ENCODE peak calls at places on chromosomes 5 and 9, in seven cellular contexts. One of them, this sample, is unnamed.
A peak's percentile ranks its signal among the peaks of the same experiment; 100 is the strongest.

GRCh38 chr9:133990366-133991210 is 1.5 kb downstream of the VAV2 start:
- DNase-seq in PC-9: peak; percentile 71
- DNase-seq in adrenal gland: peak; percentile 85
- DNase-seq in lung: peak; percentile 42
- DNase-seq in CD8-positive, alpha-beta T cell: no peak
- DNase-seq in stomach: peak; percentile 62
- DNase-seq in mammary epithelial cell: peak; percentile 68
- DNase-seq in this sample: peak; percentile 84

GRCh38 chr5:44275908-44276307 is 113.3 kb downstream of the FGF10 start:
- DNase-seq in PC-9: no peak
- DNase-seq in stomach: no peak
- DNase-seq in adrenal gland: no peak
- DNase-seq in CD8-positive, alpha-beta T cell: no peak
- DNase-seq in lung: no peak
- DNase-seq in mammary epithelial cell: no peak
- DNase-seq in this sample: no peak

GRCh38 chr5:38104497-38105230 is 153.7 kb upstream of the EGFLAM start:
- DNase-seq in adrenal gland: peak; percentile 22
- DNase-seq in lung: no peak
- DNase-seq in stomach: no peak
- DNase-seq in mammary epithelial cell: no peak
- DNase-seq in PC-9: no peak
- DNase-seq in CD8-positive, alpha-beta T cell: no peak
- DNase-seq in this sample: no peak

GRCh38 chr9:127910613-127911205 is 6.1 kb downstream of the ST6GALNAC4 start:
- DNase-seq in PC-9: no peak
- DNase-seq in adrenal gland: no peak
- DNase-seq in stomach: no peak
- DNase-seq in CD8-positive, alpha-beta T cell: no peak
- DNase-seq in mammary epithelial cell: no peak
- DNase-seq in lung: no peak
- DNase-seq in this sample: no peak

GRCh38 chr5:81783401-81783800 is 32.5 kb upstream of the SSBP2 start:
- DNase-seq in mammary epithelial cell: no peak
- DNase-seq in CD8-positive, alpha-beta T cell: no peak
- DNase-seq in lung: no peak
- DNase-seq in stomach: no peak
- DNase-seq in adrenal gland: no peak
- DNase-seq in PC-9: no peak
- DNase-seq in this sample: no peak

GRCh38 chr5:164868761-164869160 is 1363.3 kb downstream of the MAT2B start:
- DNase-seq in CD8-positive, alpha-beta T cell: no peak
- DNase-seq in mammary epithelial cell: no peak
- DNase-seq in lung: no peak
- DNase-seq in adrenal gland: no peak
- DNase-seq in PC-9: no peak
- DNase-seq in stomach: no peak
- DNase-seq in this sample: no peak

GRCh38 chr5:81848368-81848767 is 97.5 kb upstream of the SSBP2 start:
- DNase-seq in adrenal gland: peak; percentile 13
- DNase-seq in stomach: no peak
- DNase-seq in mammary epithelial cell: no peak
- DNase-seq in PC-9: no peak
- DNase-seq in lung: no peak
- DNase-seq in CD8-positive, alpha-beta T cell: no peak
- DNase-seq in this sample: no peak

GRCh38 chr5:148791334-148791667 is 35.1 kb upstream of the ADRB2 start:
- DNase-seq in CD8-positive, alpha-beta T cell: no peak
- DNase-seq in lung: no peak
- DNase-seq in adrenal gland: no peak
- DNase-seq in mammary epithelial cell: peak; percentile 96
- DNase-seq in stomach: no peak
- DNase-seq in PC-9: no peak
- DNase-seq in this sample: no peak

GRCh38 chr5:169632946-169633345 is 4.1 kb upstream of the DOCK2 start:
- DNase-seq in adrenal gland: no peak
- DNase-seq in lung: no peak
- DNase-seq in mammary epithelial cell: no peak
- DNase-seq in stomach: no peak
- DNase-seq in CD8-positive, alpha-beta T cell: no peak
- DNase-seq in PC-9: no peak
- DNase-seq in this sample: no peak

GRCh38 chr5:14582797-14583137 is 1.2 kb downstream of the OTULINL start:
- DNase-seq in adrenal gland: no peak
- DNase-seq in lung: no peak
- DNase-seq in stomach: no peak
- DNase-seq in mammary epithelial cell: no peak
- DNase-seq in PC-9: no peak
- DNase-seq in CD8-positive, alpha-beta T cell: no peak
- DNase-seq in this sample: no peak

GRCh38 chr5:149367249-149367971 is 9.6 kb downstream of the PCYOX1L start:
- DNase-seq in CD8-positive, alpha-beta T cell: peak; percentile 70
- DNase-seq in lung: peak; percentile 52
- DNase-seq in PC-9: peak; percentile 76
- DNase-seq in stomach: peak; percentile 62
- DNase-seq in adrenal gland: peak; percentile 70
- DNase-seq in mammary epithelial cell: peak; percentile 54
- DNase-seq in this sample: peak; percentile 45

GRCh38 chr9:37026085-37026935 is 7.8 kb downstream of the PAX5 start:
- DNase-seq in PC-9: no peak
- DNase-seq in stomach: no peak
- DNase-seq in CD8-positive, alpha-beta T cell: no peak
- DNase-seq in adrenal gland: no peak
- DNase-seq in mammary epithelial cell: no peak
- DNase-seq in lung: no peak
- DNase-seq in this sample: no peak

GRCh38 chr9:37026936-37027581 is 7.0 kb downstream of the PAX5 start:
- DNase-seq in stomach: no peak
- DNase-seq in mammary epithelial cell: no peak
- DNase-seq in CD8-positive, alpha-beta T cell: no peak
- DNase-seq in PC-9: no peak
- DNase-seq in adrenal gland: no peak
- DNase-seq in lung: no peak
- DNase-seq in this sample: peak; percentile 61

GRCh38 chr9:37029304-37029775 is 4.7 kb downstream of the PAX5 start:
- DNase-seq in PC-9: no peak
- DNase-seq in mammary epithelial cell: no peak
- DNase-seq in stomach: no peak
- DNase-seq in adrenal gland: no peak
- DNase-seq in lung: no peak
- DNase-seq in CD8-positive, alpha-beta T cell: no peak
- DNase-seq in this sample: peak; percentile 67

GRCh38 chr9:37028425-37029031 is 5.5 kb downstream of the PAX5 start:
- DNase-seq in CD8-positive, alpha-beta T cell: no peak
- DNase-seq in mammary epithelial cell: no peak
- DNase-seq in stomach: no peak
- DNase-seq in adrenal gland: no peak
- DNase-seq in PC-9: no peak
- DNase-seq in lung: no peak
- DNase-seq in this sample: no peak

GRCh38 chr9:37027582-37028424 is 6.3 kb downstream of the PAX5 start:
- DNase-seq in mammary epithelial cell: peak; percentile 93
- DNase-seq in stomach: peak; percentile 83
- DNase-seq in CD8-positive, alpha-beta T cell: peak; percentile 81
- DNase-seq in lung: peak; percentile 82
- DNase-seq in PC-9: peak; percentile 82
- DNase-seq in adrenal gland: peak; percentile 97
- DNase-seq in this sample: peak; percentile 88
- H3K4me3 ChIP-seq in mammary epithelial cell: peak overlapping the region; percentile 14
- H3K4me3 ChIP-seq in stomach: peak overlapping the region; percentile 27
- H3K4me3 ChIP-seq in CD8-positive, alpha-beta T cell: peak overlapping the region; percentile 44
- H3K4me3 ChIP-seq in lung: no peak overlapping the region
- H3K4me3 ChIP-seq in PC-9: peak overlapping the region; percentile 52
- H3K4me3 ChIP-seq in adrenal gland: no peak overlapping the region
- H3K4me3 ChIP-seq in this sample: peak overlapping the region; percentile 56

DNA sequence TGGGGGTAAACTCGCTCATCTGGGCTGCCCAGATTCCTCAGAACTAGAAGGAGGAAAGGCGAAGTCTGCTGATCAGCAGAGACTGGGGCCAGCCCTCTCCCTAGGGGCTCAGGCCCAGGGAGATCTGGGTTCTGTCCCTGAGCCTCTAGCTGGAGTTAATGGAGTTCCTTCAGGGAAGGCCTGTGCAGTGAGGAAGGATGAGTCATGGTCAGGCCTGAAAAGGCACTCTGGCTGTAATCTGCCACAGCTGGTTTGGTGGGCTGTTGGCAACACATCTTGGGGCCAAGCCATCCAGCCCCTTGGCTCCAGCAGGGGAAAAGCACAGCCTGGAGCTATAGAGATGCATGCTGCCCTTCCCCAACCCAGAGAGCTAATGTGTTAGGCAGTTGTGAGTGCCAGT is 459.6 kb downstream of the PRELID2 start:
- DNase-seq in stomach: no peak
- DNase-seq in PC-9: no peak
- DNase-seq in adrenal gland: no peak
- DNase-seq in mammary epithelial cell: no peak
- DNase-seq in CD8-positive, alpha-beta T cell: no peak
- DNase-seq in lung: no peak
- DNase-seq in this sample: no peak
- H3K9me3 ChIP-seq in stomach: peaks cover 67% of the 10 kb centered on the region
- H3K9me3 ChIP-seq in PC-9: peaks cover 19% of the 10 kb centered on the region
- H3K9me3 ChIP-seq in adrenal gland: no peaks in the 10 kb centered on the region
- H3K9me3 ChIP-seq in mammary epithelial cell: peaks cover 4% of the 10 kb centered on the region
- H3K9me3 ChIP-seq in CD8-positive, alpha-beta T cell: peaks cover 3% of the 10 kb centered on the region
- H3K9me3 ChIP-seq in lung: peaks cover 18% of the 10 kb centered on the region
- H3K9me3 ChIP-seq in this sample: peaks cover 5% of the 10 kb centered on the region

DNA sequence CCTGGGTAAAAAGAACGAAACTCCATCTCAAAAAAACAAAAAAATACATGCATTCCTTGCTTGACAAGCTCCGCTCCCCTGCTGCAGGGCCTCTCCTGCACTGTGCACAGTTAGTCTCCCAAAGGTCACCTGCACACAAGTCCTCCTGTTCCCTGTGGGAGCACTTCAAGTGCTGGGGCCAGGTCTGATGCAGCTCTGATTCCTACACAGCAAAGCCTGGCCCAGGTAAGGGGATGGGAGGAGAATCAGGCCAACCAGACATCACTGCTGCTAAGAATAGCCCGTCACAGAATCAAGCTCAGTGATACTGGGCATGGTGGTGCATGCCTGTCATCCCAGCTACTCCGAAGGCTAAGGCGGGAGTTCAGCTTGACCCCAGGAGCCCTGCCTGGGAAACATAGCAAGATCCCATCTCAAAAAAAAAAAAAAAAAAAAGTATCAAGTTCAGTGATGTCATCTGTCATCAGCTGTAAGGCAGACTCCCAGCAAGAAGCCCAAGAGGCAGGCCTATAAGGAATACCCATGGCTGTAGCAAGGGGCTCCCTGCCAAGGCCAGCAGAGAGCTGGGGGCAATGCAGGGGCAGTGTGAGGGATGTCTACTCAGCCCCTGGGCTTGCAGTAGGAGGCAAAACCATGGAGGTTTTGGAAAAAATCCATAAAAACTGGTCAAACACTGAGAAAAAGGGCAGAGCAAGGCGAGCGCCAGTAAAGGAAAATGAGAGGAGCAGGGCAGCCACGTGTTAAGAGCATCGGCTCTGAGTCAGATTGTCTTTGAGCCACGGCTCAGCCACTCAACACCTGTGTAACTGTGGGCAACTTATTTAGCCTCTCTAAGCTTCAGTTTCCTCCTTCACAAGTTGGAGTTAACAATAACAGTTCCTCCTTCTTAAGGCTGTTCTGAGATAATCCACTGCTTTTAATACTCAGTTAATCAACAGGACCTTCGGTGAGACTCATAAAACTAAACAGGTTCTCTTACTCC is 3.2 kb downstream of the TPM2 start:
- DNase-seq in PC-9: no peak
- DNase-seq in lung: no peak
- DNase-seq in adrenal gland: no peak
- DNase-seq in stomach: no peak
- DNase-seq in mammary epithelial cell: no peak
- DNase-seq in CD8-positive, alpha-beta T cell: no peak
- DNase-seq in this sample: no peak
- H3K27ac ChIP-seq in PC-9: no peak overlapping the region
- H3K27ac ChIP-seq in lung: peak overlapping the region; percentile 79
- H3K27ac ChIP-seq in adrenal gland: no peak overlapping the region
- H3K27ac ChIP-seq in stomach: peak overlapping the region; percentile 95
- H3K27ac ChIP-seq in mammary epithelial cell: no peak overlapping the region
- H3K27ac ChIP-seq in CD8-positive, alpha-beta T cell: no peak overlapping the region
- H3K27ac ChIP-seq in this sample: peak overlapping the region; percentile 89

GRCh38 chr5:127288676-127289075 is 1.9 kb upstream of the MEGF10 start:
- DNase-seq in stomach: no peak
- DNase-seq in lung: no peak
- DNase-seq in mammary epithelial cell: no peak
- DNase-seq in adrenal gland: no peak
- DNase-seq in CD8-positive, alpha-beta T cell: no peak
- DNase-seq in PC-9: no peak
- DNase-seq in this sample: no peak

GRCh38 chr5:127292030-127292735 is 1.6 kb downstream of the MEGF10 start:
- DNase-seq in stomach: no peak
- DNase-seq in lung: no peak
- DNase-seq in CD8-positive, alpha-beta T cell: no peak
- DNase-seq in mammary epithelial cell: no peak
- DNase-seq in adrenal gland: no peak
- DNase-seq in PC-9: no peak
- DNase-seq in this sample: no peak

GRCh38 chr5:127293373-127293772 is 2.8 kb downstream of the MEGF10 start:
- DNase-seq in mammary epithelial cell: no peak
- DNase-seq in lung: no peak
- DNase-seq in CD8-positive, alpha-beta T cell: no peak
- DNase-seq in stomach: no peak
- DNase-seq in PC-9: no peak
- DNase-seq in adrenal gland: no peak
- DNase-seq in this sample: no peak

GRCh38 chr5:127290946-127291763 is 559 bp downstream of the MEGF10 start:
- DNase-seq in adrenal gland: no peak
- DNase-seq in stomach: no peak
- DNase-seq in mammary epithelial cell: peak; percentile 7
- DNase-seq in CD8-positive, alpha-beta T cell: no peak
- DNase-seq in PC-9: no peak
- DNase-seq in lung: no peak
- DNase-seq in this sample: peak; percentile 49

DNA sequence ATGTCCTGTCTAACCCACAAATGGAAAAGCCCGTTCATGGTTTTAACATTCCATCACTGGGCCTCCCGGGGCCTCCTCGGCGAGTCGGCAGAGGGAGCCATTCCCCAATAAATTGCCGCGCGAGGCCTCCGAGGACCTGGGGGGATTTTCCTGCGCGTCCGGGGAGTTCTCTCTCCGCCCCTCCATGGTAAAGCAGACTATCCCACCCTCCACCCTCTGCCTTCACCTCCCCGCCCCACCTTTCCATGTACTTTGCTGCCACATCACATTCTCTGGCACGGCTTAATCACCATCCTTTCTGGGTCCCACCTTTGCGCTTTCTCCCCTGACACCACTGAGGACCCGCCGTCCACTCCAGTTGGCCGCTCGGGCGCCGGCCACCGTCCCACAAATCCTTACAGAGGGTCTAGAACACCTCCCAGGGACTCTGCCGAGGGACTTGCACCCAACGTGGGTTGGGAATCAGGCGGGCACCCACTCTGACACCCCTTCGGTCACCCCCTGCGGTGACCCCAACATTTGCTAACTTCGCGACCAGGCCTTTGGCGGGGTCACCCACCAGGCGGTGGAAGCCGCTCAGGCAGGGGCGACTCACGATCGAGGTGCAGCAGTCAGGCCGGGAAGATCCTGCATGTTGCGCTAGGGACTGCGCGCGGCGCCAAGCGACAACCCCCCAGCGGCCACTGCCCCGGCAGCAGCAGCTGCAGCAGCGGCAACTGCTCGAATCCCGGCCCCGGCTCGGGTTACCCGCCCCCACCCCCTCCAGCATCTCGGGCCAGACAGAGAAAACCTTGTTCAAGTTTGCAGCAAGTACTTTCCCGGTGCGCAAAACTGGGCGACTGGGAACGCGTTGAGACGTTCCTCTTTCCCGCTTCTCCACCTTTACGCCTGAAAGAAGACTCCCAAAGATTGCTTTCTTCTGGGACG is at the start of gene MEGF10:
- DNase-seq in stomach: no peak
- DNase-seq in PC-9: peak; percentile 4
- DNase-seq in mammary epithelial cell: peak; percentile 46
- DNase-seq in lung: no peak
- DNase-seq in CD8-positive, alpha-beta T cell: no peak
- DNase-seq in adrenal gland: peak; percentile 53
- DNase-seq in this sample: peak; percentile 53
- H3K4me3 ChIP-seq in stomach: peak within 1 kb of the TSS; percentile 21
- H3K4me3 ChIP-seq in PC-9: no peak within 1 kb of the TSS
- H3K4me3 ChIP-seq in mammary epithelial cell: peak within 1 kb of the TSS; percentile 17
- H3K4me3 ChIP-seq in lung: no peak within 1 kb of the TSS
- H3K4me3 ChIP-seq in CD8-positive, alpha-beta T cell: no peak within 1 kb of the TSS
- H3K4me3 ChIP-seq in adrenal gland: peak within 1 kb of the TSS; percentile 6
- H3K4me3 ChIP-seq in this sample: no peak within 1 kb of the TSS